ENCODE peak calls at places on chromosomes 4 and X, in four cellular contexts. C is endothelial cell, N is AG09309, X is NCI-H1417 treated with DMSO at 0.1 percent for 48 hours. K is an unnamed sample.

GRCh38 chr4:186953601-186954260 is 230.1 kb upstream of the FAT1 start:
- DNase-seq in X (no peak), N (no peak), C (no peak), K (no peak)

GRCh38 chrX:39802354-39802753 is 295.4 kb downstream of the BCOR start:
- DNase-seq in C (no peak), X (no peak), N (no peak), K (no peak)

GRCh38 chr4:185033950-185034349 is 15.7 kb downstream of the HELT start:
- DNase-seq in C (no peak), X (no peak), N (peak), K (no peak)

GRCh38 chr4:1841201-1841885 is 14.6 kb downstream of the LETM1 start:
- DNase-seq in C (no peak), N (no peak), X (no peak), K (no peak)

GRCh38 chrX:20060961-20061868 is 55.5 kb downstream of the MAP7D2 start:
- DNase-seq in N (no peak), C (no peak), X (no peak), K (no peak)

GRCh38 chr4:160129439-160129838 is 1026.6 kb downstream of the RAPGEF2 start:
- DNase-seq in N (no peak), X (no peak), C (no peak), K (peak)

GRCh38 chrX:109393859-109394258 is 88.0 kb downstream of the GUCY2F start:
- DNase-seq in C (no peak), X (no peak), N (no peak), K (no peak)

GRCh38 chr4:11424896-11425295 is 3.8 kb downstream of the HS3ST1 start:
- DNase-seq in C (no peak), X (no peak), N (no peak), K (no peak)

GRCh38 chr4:142549726-142550463 is 296.2 kb downstream of the INPP4B start:
- DNase-seq in N (no peak), X (peak), C (no peak), K (peak)

GRCh38 chr4:145935253-145936141 is 3.1 kb downstream of the ZNF827 start:
- DNase-seq in C (peak), N (no peak), X (no peak), K (peak)

GRCh38 chr4:5704276-5704675 is 4.1 kb downstream of the EVC2 start:
- DNase-seq in X (no peak), N (no peak), C (no peak), K (no peak)

GRCh38 chrX:48466696-48467095 is 3.4 kb downstream of the SLC38A5 start:
- DNase-seq in X (no peak), C (no peak), N (no peak), K (no peak)

GRCh38 chrX:17039826-17040225 is 93.4 kb downstream of the REPS2 start:
- DNase-seq in C (no peak), N (peak), X (no peak), K (no peak)

GRCh38 chrX:23854945-23855344 is 52.8 kb downstream of the APOO start:
- DNase-seq in N (no peak), X (no peak), C (no peak), K (no peak)

GRCh38 chrX:123833387-123833786 is 26.5 kb upstream of the XIAP start:
- DNase-seq in C (peak), X (peak), N (no peak), K (peak)

GRCh38 chr4:176789955-176790354 is 2.8 kb downstream of the VEGFC start:
- DNase-seq in X (no peak), C (peak), N (no peak), K (peak)

GRCh38 chr4:143254479-143255216 is 69.9 kb downstream of the USP38 start:
- DNase-seq in X (no peak), N (no peak), C (no peak), K (no peak)

GRCh38 chrX:40671126-40671525 is 23.8 kb upstream of the CXorf38 start:
- DNase-seq in N (no peak), C (no peak), X (no peak), K (no peak)

GRCh38 chrX:108945883-108946523 is 209.6 kb upstream of the IRS4 start:
- DNase-seq in X (no peak), N (no peak), C (no peak), K (no peak)

GRCh38 chrX:108304210-108304609 is 134.0 kb downstream of the COL4A6 start:
- DNase-seq in N (no peak), C (no peak), X (no peak), K (no peak)

GRCh38 chr4:3360741-3361140 is 67.9 kb downstream of the RGS12 start:
- DNase-seq in X (no peak), C (no peak), N (no peak), K (no peak)

GRCh38 chr4:83217721-83218522 is 66.7 kb downstream of the COQ2 start:
- DNase-seq in X (no peak), C (no peak), N (no peak), K (no peak)

GRCh38 chr4:170465434-170465833 is 375.7 kb upstream of the AADAT start:
- DNase-seq in N (no peak), X (no peak), C (no peak), K (no peak)

GRCh38 chr4:32147446-32148064 is 1427.4 kb downstream of the PCDH7 start:
- DNase-seq in X (no peak), C (no peak), N (no peak), K (peak)

GRCh38 chrX:39729834-39730670 is 367.7 kb downstream of the BCOR start:
- DNase-seq in N (no peak), X (no peak), C (peak), K (peak)

GRCh38 chrX:118338930-118339329 is 7.0 kb upstream of the WDR44 start:
- DNase-seq in C (no peak), N (no peak), X (no peak), K (no peak)

GRCh38 chr4:6222761-6223292 is 22.5 kb upstream of the JAKMIP1 start:
- DNase-seq in N (no peak), C (peak), X (no peak), K (no peak)

GRCh38 chr4:55753856-55754255 is 65.7 kb upstream of the EXOC1L start:
- DNase-seq in C (no peak), N (no peak), X (no peak), K (no peak)

GRCh38 chrX:46463682-46464081 is 81.5 kb downstream of the ZNF674 start:
- DNase-seq in N (no peak), X (no peak), C (no peak), K (no peak)